ENCODE peak calls at places on chromosomes 4 and X, in eight cellular contexts. D is frontal cortex; V is naive thymus-derived CD8-positive, alpha-beta T cell; T is D341Med; G is AG04449; E is EH; L is HS-27A; X is stimulated activated CD8-positive, alpha-beta memory T cell treated with anti-CD3 and anti-CD28 coated beads, Interleukin-4, amount 100 ng/mL, for 4 hours. W is an unnamed sample.

GRCh38 chrX:2769615-2770014 is 17.8 kb downstream of the XG start:
- DNase-seq in E (no peak), G (no peak), L (no peak), T (no peak), D (no peak), X (no peak), V (no peak), W (no peak)

GRCh38 chr4:2393353-2394270 is 24.8 kb downstream of the ZFYVE28 start:
- DNase-seq in T (no peak), G (no peak), E (peak; percentile 28), V (no peak), D (no peak), X (no peak), L (no peak), W (peak; percentile 13)

GRCh38 chrX:150547511-150548115 is 20.8 kb upstream of the MTM1 start:
- DNase-seq in T (no peak), D (peak; percentile 57), L (no peak), X (no peak), V (no peak), E (peak; percentile 58), G (no peak), W (no peak)

GRCh38 chr4:176781739-176782100 is 11.0 kb downstream of the VEGFC start:
- DNase-seq in E (no peak), D (no peak), T (no peak), V (no peak), L (no peak), X (no peak), G (no peak), W (no peak)

GRCh38 chrX:45266456-45266855 is 65.8 kb upstream of the DIPK2B start:
- DNase-seq in T (no peak), L (no peak), G (no peak), E (peak; percentile 2), V (no peak), D (no peak), X (no peak), W (no peak)

GRCh38 chr4:186190456-186191265 is 706 bp upstream of the CYP4V2 start:
- DNase-seq in D (peak; percentile 80), E (no peak), X (peak; percentile 15), T (peak; percentile 84), V (peak; percentile 46), G (no peak), L (no peak), W (no peak)

GRCh38 chrX:102627640-102628039 is 23.6 kb upstream of the GPRASP1 start:
- DNase-seq in X (no peak), T (no peak), E (no peak), D (no peak), L (no peak), V (no peak), G (no peak), W (no peak)

GRCh38 chr4:134132086-134132783 is 69.4 kb downstream of the PABPC4L start:
- DNase-seq in L (no peak), E (no peak), X (no peak), D (no peak), G (no peak), V (no peak), T (no peak), W (no peak)

GRCh38 chr4:3414421-3415279 is 27.1 kb upstream of the HGFAC start:
- DNase-seq in G (no peak), E (no peak), V (no peak), L (no peak), D (peak; percentile 71), X (no peak), T (no peak), W (no peak)

GRCh38 chrX:10173331-10173900 is 16.6 kb downstream of the CLCN4 start:
- DNase-seq in E (no peak), D (no peak), G (no peak), T (no peak), L (no peak), X (no peak), V (no peak), W (no peak)

GRCh38 chr4:54543088-54543795 is 114.5 kb upstream of the KIT start:
- DNase-seq in X (no peak), D (no peak), V (no peak), T (no peak), E (peak; percentile 99), G (peak; percentile 96), L (peak; percentile 87), W (no peak)

GRCh38 chrX:37603938-37604409 is 32.5 kb downstream of the LANCL3 start:
- DNase-seq in G (no peak), V (no peak), T (no peak), D (no peak), X (no peak), E (no peak), L (peak; percentile 14), W (no peak)

GRCh38 chr4:174023641-174024040 is 259.8 kb downstream of the FBXO8 start:
- DNase-seq in V (no peak), D (no peak), G (no peak), X (no peak), L (no peak), T (no peak), E (peak; percentile 1), W (no peak)

GRCh38 chr4:1572521-1572920 is 111.6 kb downstream of the FAM53A start:
- DNase-seq in L (no peak), G (no peak), D (no peak), E (no peak), T (no peak), V (no peak), X (no peak), W (no peak)

GRCh38 chrX:119726900-119727555 is 31.4 kb upstream of the SOWAHD start:
- DNase-seq in L (no peak), X (no peak), G (no peak), E (peak; percentile 24), D (no peak), T (no peak), V (no peak), W (no peak)

GRCh38 chr4:71396382-71396781 is 57.6 kb downstream of the SLC4A4 start:
- DNase-seq in T (no peak), E (peak; percentile 49), G (no peak), V (no peak), L (peak; percentile 24), X (no peak), D (no peak), W (no peak)

GRCh38 chr4:140246216-140246615 is 92.2 kb upstream of the MAML3 start:
- DNase-seq in G (no peak), D (no peak), V (no peak), E (peak; percentile 65), T (no peak), L (no peak), X (no peak), W (no peak)

GRCh38 chrX:130909469-130910136 is 6.6 kb upstream of the ENOX2 start:
- DNase-seq in L (no peak), T (peak; percentile 16), V (no peak), G (no peak), X (no peak), E (peak; percentile 50), D (no peak), W (no peak)

GRCh38 chrX:13828392-13828791 is 11.5 kb upstream of the GPM6B start:
- DNase-seq in V (no peak), E (no peak), L (no peak), G (no peak), X (no peak), T (no peak), D (no peak), W (no peak)

GRCh38 chr4:147840846-147841732 is 109.2 kb downstream of the ARHGAP10 start:
- DNase-seq in G (no peak), E (no peak), T (no peak), L (no peak), X (no peak), V (no peak), D (no peak), W (no peak)

GRCh38 chr4:86927843-86928395 is 6.9 kb upstream of the AFF1 start:
- DNase-seq in G (peak; percentile 92), D (no peak), X (no peak), E (peak; percentile 97), L (peak; percentile 79), T (no peak), V (no peak), W (no peak)

GRCh38 chr4:85142451-85142850 is 176.0 kb upstream of the WDFY3 start:
- DNase-seq in G (no peak), D (no peak), L (no peak), V (no peak), E (no peak), X (no peak), T (no peak), W (no peak)

GRCh38 chr4:165328708-165329107 is 1.2 kb downstream of the MSMO1 start:
- DNase-seq in T (no peak), E (no peak), V (no peak), L (no peak), G (no peak), D (no peak), X (no peak), W (no peak)

GRCh38 chr4:148053298-148054003 is 321.6 kb downstream of the ARHGAP10 start:
- DNase-seq in G (no peak), D (no peak), T (peak; percentile 48), E (no peak), V (no peak), X (no peak), L (no peak), W (no peak)

GRCh38 chrX:24468245-24468644 is 3.2 kb downstream of the PDK3 start:
- DNase-seq in D (no peak), L (no peak), G (no peak), E (no peak), X (no peak), V (no peak), T (no peak), W (no peak)

GRCh38 chr4:86013623-86014022 is 346.2 kb downstream of the MAPK10 start:
- DNase-seq in X (no peak), D (no peak), T (no peak), G (no peak), L (no peak), E (peak; percentile 62), V (no peak), W (no peak)

GRCh38 chr4:167117273-167117672 is 117.0 kb downstream of the SPOCK3 start:
- DNase-seq in G (no peak), D (no peak), X (no peak), L (no peak), E (no peak), V (no peak), T (no peak), W (no peak)

GRCh38 chr4:180860136-180860720 is 1383.0 kb upstream of the TENM3 start:
- DNase-seq in T (no peak), V (no peak), X (no peak), D (no peak), G (no peak), E (no peak), L (no peak), W (no peak)

GRCh38 chr4:162761965-162762364 is 404.7 kb downstream of the NAF1 start:
- DNase-seq in G (no peak), E (no peak), D (no peak), T (no peak), L (no peak), X (no peak), V (no peak), W (no peak)

GRCh38 chr4:53321151-53321987 is 44.5 kb downstream of the SCFD2 start:
- DNase-seq in D (no peak), X (no peak), L (peak; percentile 49), V (no peak), G (peak; percentile 83), T (no peak), E (peak; percentile 98), W (no peak)

GRCh38 chr4:156575430-156576073 is 396.0 kb downstream of the PDGFC start:
- DNase-seq in X (no peak), G (no peak), D (no peak), E (peak; percentile 52), T (no peak), L (no peak), V (no peak), W (no peak)